ENCODE peak calls at places on chromosomes 2 and 18, in four cellular contexts. S is HEK293T, R is HepG2, F is GM12878. U is an unnamed sample.
A peak's percentile ranks its signal among the peaks of the same experiment; 100 is the strongest.

GRCh38 chr2:235979753-235980459 is 188.3 kb downstream of the GBX2 start:
- DNase-seq in S (no peak), R (no peak), F (no peak), U (no peak)

GRCh38 chr2:181790716-181791649 is 100.5 kb upstream of the ITPRID2 start:
- DNase-seq in S (no peak), R (peak; percentile 88), F (peak; percentile 50), U (peak; percentile 26)

GRCh38 chr18:5294618-5295230 is 802 bp downstream of the ZBTB14 start:
- DNase-seq in S (no peak), R (peak; percentile 27), F (no peak), U (peak; percentile 13)

GRCh38 chr2:196409376-196409775 is 230.1 kb upstream of the CCDC150 start:
- DNase-seq in S (no peak), R (no peak), F (peak; percentile 68), U (no peak)

GRCh38 chr2:112726487-112727190 is 5.8 kb downstream of the NT5DC4 start:
- DNase-seq in S (peak; percentile 92), R (peak; percentile 91), F (peak; percentile 61), U (peak; percentile 95)

GRCh38 chr2:3468296-3468988 is 50.9 kb downstream of the ADI1 start:
- DNase-seq in S (no peak), R (no peak), F (no peak), U (no peak)

GRCh38 chr2:26273501-26273900 is 28.8 kb downstream of the HADHB start:
- DNase-seq in S (no peak), R (peak; percentile 16), F (no peak), U (no peak)

GRCh38 chr2:240339411-240340360 is 95.8 kb upstream of the GPC1 start:
- DNase-seq in S (no peak), R (no peak), F (no peak), U (no peak)

GRCh38 chr2:182445566-182445965 is 18.7 kb upstream of the PDE1A start:
- DNase-seq in S (no peak), R (no peak), F (no peak), U (no peak)

GRCh38 chr2:141957827-141958440 is 172.9 kb downstream of the LRP1B start:
- DNase-seq in S (no peak), R (no peak), F (no peak), U (no peak)

GRCh38 chr2:203685789-203686433 is 20.5 kb upstream of the CD28 start:
- DNase-seq in S (no peak), R (no peak), F (no peak), U (no peak)

GRCh38 chr2:67802824-67803223 is 260.0 kb downstream of the C1D start:
- DNase-seq in S (no peak), R (no peak), F (no peak), U (no peak)

GRCh38 chr2:171798156-171798815 is 95.8 kb downstream of the SLC25A12 start:
- DNase-seq in S (no peak), R (peak; percentile 60), F (no peak), U (no peak)

GRCh38 chr2:43441195-43441594 is 154.6 kb downstream of the THADA start:
- DNase-seq in S (no peak), R (no peak), F (no peak), U (no peak)

GRCh38 chr2:147774805-147775204 is 70.0 kb upstream of the ACVR2A start:
- DNase-seq in S (no peak), R (no peak), F (no peak), U (no peak)

GRCh38 chr2:154425999-154426398 is 272.5 kb upstream of the KCNJ3 start:
- DNase-seq in S (no peak), R (no peak), F (no peak), U (no peak)

GRCh38 chr18:13003466-13003896 is 12.3 kb downstream of the CEP192 start:
- DNase-seq in S (peak; percentile 57), R (peak; percentile 47), F (no peak), U (peak; percentile 51)

GRCh38 chr2:160205511-160205910 is 5.4 kb upstream of the ITGB6 start:
- DNase-seq in S (no peak), R (peak; percentile 36), F (no peak), U (no peak)

GRCh38 chr2:101758001-101758400 is 60.5 kb downstream of the MAP4K4 start:
- DNase-seq in S (no peak), R (no peak), F (no peak), U (no peak)

GRCh38 chr2:122866095-122866494 is 1110.6 kb downstream of the TSN start:
- DNase-seq in S (no peak), R (no peak), F (peak; percentile 15), U (no peak)

GRCh38 chr2:96538487-96539214 is 2.1 kb downstream of the ARID5A start:
- DNase-seq in S (no peak), R (peak; percentile 74), F (peak; percentile 31), U (no peak)

GRCh38 chr18:45557296-45557695 is 58.0 kb upstream of the SLC14A2 start:
- DNase-seq in S (no peak), R (no peak), F (no peak), U (no peak)

GRCh38 chr2:201781583-201782051 is 884 bp upstream of the ALS2 start:
- DNase-seq in S (peak; percentile 26), R (no peak), F (no peak), U (no peak)

GRCh38 chr2:171391532-171391931 is 42.3 kb downstream of the METTL8 start:
- DNase-seq in S (no peak), R (no peak), F (no peak), U (no peak)

GRCh38 chr2:132782166-132782783 is 112.3 kb upstream of the LYPD1 start:
- DNase-seq in S (no peak), R (no peak), F (no peak), U (no peak)

GRCh38 chr18:596288-596881 is 403 bp upstream of the CLUL1 start:
- DNase-seq in S (peak; percentile 68), R (peak; percentile 43), F (no peak), U (peak; percentile 85)

GRCh38 chr2:240687741-240688562 is 3.7 kb upstream of the AQP12A start:
- DNase-seq in S (no peak), R (no peak), F (no peak), U (no peak)

GRCh38 chr2:69957970-69958369 is 3.5 kb downstream of the ASPRV1 start:
- DNase-seq in S (no peak), R (no peak), F (no peak), U (no peak)

GRCh38 chr2:227783404-227784138 is 30.1 kb upstream of the CCL20 start:
- DNase-seq in S (no peak), R (no peak), F (peak; percentile 81), U (no peak)

GRCh38 chr18:76433788-76434187 is 61.3 kb downstream of the ZNF516 start:
- DNase-seq in S (no peak), R (no peak), F (no peak), U (no peak)

DNA sequence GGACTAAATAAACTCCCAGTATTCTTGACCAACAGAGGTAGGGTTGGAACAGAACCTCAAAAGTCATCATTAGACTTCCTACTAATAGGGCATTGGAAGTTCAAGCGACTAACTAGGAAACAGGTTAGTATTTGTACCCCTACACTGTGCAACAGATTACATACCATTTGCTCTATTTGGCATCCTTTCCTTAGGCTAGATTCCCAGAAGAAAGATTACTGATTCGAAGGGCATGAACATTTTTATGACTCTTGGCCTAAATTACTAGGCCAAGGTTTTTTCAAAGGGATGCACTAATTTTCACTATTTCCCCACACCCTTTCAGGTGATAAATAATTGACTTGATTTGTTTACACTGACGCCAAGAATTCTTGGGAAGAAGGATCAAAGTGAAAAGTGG is 104.8 kb upstream of the CYP1B1 start:
- DNase-seq in S (no peak), R (no peak), F (no peak), U (no peak)
- TF ChIP-seq FOXK2 in S (no peak), R (no peak), F (no peak), U (no peak)

DNA sequence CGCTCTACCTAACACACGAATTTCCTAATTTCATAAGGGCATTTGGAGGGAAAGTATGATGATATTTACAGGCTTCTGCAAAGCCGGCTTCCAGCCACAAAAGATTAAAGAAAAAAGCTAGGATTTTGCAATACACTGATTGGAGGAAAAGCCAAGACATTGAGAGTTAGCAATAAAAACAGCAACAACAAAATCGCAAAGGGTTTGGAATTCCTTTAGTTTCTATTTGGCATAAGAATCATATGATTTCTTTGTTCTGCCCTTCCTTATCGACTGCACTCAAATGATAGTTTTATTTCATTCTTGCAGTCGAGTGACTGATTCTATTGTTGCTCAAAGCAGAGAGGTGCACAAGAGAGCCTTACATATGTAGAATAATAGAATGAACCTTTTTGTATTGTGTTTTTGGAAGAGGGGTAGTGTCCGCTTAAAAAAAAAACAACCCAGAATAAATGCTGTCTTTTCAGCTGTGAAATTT is 3.9 kb upstream of the ZNF532 start:
- DNase-seq in S (no peak), R (no peak), F (no peak), U (no peak)
- TF ChIP-seq FOXK2 in S (no peak), R (no peak), F (no peak), U (no peak)

DNA sequence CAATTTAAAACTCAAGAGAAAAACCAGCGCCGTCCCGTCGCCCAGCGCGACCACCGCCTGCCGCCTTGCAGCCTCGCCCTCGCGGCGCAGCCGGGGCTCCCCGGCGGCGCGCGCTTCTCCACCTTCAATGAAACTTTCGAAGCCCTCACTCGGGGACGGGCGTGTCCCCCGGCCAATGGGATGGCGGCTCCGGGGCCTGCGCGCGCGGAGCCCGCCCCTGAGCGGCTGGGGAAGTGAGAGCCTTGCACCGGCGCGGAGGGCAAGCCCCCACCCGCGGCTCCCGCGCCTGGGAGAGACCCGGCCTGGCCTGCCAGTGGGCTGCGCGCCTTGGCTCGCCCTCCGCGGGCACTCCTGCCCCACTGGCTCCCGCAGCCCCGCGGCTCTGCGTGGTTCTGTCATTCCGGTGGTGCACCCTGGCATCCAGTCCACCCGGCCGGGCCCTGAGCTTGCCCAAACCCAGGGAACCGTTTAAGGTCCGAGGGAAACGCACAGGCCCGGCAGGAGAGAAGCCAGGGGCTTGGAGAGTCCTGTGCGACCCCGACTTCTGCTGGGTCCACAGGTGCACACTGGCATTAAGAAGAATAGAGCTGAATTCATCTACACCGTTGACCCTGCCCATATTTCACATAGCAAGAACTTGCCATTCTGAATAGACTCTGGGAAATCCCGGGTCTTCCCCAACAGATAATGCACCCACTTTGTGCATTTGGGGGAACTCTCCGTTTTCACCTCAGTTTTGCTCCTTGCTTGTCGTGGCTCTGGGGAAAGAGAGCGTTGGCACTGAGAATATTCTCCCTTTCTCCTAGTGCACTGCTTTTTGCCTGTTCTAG is at the start of gene PIEZO2:
- DNase-seq in S (peak; percentile 17), R (peak; percentile 68), F (peak; percentile 43), U (peak; percentile 2)
- TF ChIP-seq FOXK2 in S (no peak), R (no peak), F (no peak), U (no peak)

DNA sequence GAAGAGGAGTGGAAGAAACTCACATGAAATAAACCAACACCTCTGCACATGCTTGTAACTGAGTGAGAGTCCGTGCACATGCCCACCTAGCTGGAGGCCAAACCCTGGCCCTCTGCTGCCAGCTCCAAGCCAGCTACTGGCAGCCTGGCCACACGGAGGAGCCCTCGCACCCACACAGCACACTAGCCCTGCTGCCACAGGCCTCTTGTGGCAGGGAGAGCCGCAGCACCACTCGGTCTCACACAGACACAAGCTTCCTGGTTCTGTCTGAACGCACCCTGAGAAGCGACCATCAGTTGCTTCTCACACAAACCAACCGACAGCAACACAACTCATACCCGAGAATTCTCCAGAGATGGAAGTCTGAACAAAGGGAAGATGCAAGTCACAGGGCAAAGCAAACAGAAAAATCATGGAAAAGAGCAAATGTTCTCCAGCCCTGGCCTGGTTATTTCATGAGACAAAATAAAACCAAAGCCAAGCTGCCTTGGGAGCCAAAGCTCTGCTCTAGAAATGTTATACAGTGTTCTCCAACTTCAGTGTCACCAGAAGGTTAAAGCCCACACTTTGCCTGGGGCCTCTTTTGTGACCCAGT is 65.1 kb downstream of the FBXO15 start:
- DNase-seq in S (peak; percentile 25), R (peak; percentile 65), F (peak; percentile 1), U (peak; percentile 9)
- TF ChIP-seq FOXK2 in S (no peak), R (no peak), F (no peak), U (no peak)

GRCh38 chr2:77922567-77922966 is 400.4 kb upstream of the LRRTM4 start:
- DNase-seq in S (no peak), R (no peak), F (no peak), U (no peak)
- TF ChIP-seq FOXK2 in S (no peak), R (no peak), F (no peak), U (no peak)

GRCh38 chr18:32695534-32695933 is 77.3 kb downstream of the KLHL14 start:
- DNase-seq in S (no peak), R (no peak), F (no peak), U (no peak)
- TF ChIP-seq FOXK2 in S (no peak), R (no peak), F (no peak), U (no peak)

U was measured in K562.